ENCODE peak calls at places on chromosomes 13 and 19, in seven cellular contexts. Y, W, A, X, G, L and N are unnamed samples.

GRCh38 chr19:33461256-33462111 is 60.1 kb downstream of the PEPD start:
- DNase-seq in A (no peak), L (no peak), W (no peak), X (no peak), Y (no peak), G (peak; percentile 26), N (no peak)

GRCh38 chr19:45935267-45935666 is 20.7 kb upstream of the NANOS2 start:
- DNase-seq in L (no peak), G (no peak), A (no peak), W (no peak), Y (no peak), X (no peak), N (no peak)

GRCh38 chr13:77779461-77780272 is 82.2 kb downstream of the SLAIN1 start:
- DNase-seq in G (no peak), X (no peak), Y (peak; percentile 10), A (no peak), W (peak; percentile 55), L (no peak), N (peak; percentile 28)

GRCh38 chr19:35911790-35912189 is 3.7 kb upstream of the TYROBP start:
- DNase-seq in X (no peak), G (no peak), A (no peak), Y (no peak), L (no peak), W (no peak), N (no peak)

GRCh38 chr19:21314676-21315075 is 14.5 kb downstream of the ZNF708 start:
- DNase-seq in A (no peak), G (no peak), W (no peak), L (no peak), Y (no peak), X (no peak), N (no peak)

GRCh38 chr13:99741979-99742378 is 229.6 kb downstream of the ZIC5 start:
- DNase-seq in X (no peak), L (no peak), A (no peak), W (no peak), Y (no peak), G (no peak), N (no peak)

GRCh38 chr19:2478324-2478755 is 2.4 kb downstream of the GADD45B start:
- DNase-seq in Y (peak; percentile 66), W (no peak), A (no peak), G (peak; percentile 68), X (no peak), L (no peak), N (no peak)

GRCh38 chr13:34942732-34943674 is 933 bp downstream of the NBEA start:
- DNase-seq in Y (no peak), A (no peak), L (no peak), W (no peak), X (no peak), G (peak; percentile 71), N (no peak)